ENCODE peak calls at places on chromosomes 4 and X, in six cellular contexts. E, K, F, V, X and R are unnamed samples.

GRCh38 chr4:6308890-6309643 is 39.4 kb downstream of the WFS1 start:
- DNase-seq in K (no peak), E (no peak), V (no peak), X (peak), F (peak), R (peak)

GRCh38 chrX:107699611-107700010 is 71.3 kb downstream of the PRPS1 start:
- DNase-seq in K (no peak), X (no peak), E (no peak), F (no peak), V (no peak), R (no peak)

GRCh38 chrX:16445166-16445752 is 204.7 kb upstream of the S100G start:
- DNase-seq in E (peak), F (peak), X (peak), V (peak), K (no peak), R (peak)

GRCh38 chr4:76526585-76526990 is 91.6 kb downstream of the SHROOM3 start:
- DNase-seq in X (peak), K (no peak), V (no peak), E (no peak), F (no peak), R (peak)

GRCh38 chr4:155077860-155078259 is 130.6 kb upstream of the NPY2R start:
- DNase-seq in K (no peak), V (no peak), F (no peak), X (no peak), E (no peak), R (no peak)

GRCh38 chr4:20506827-20507226 is 193.4 kb upstream of the PACRGL start:
- DNase-seq in X (no peak), V (no peak), F (peak), E (peak), K (no peak), R (no peak)

GRCh38 chr4:89836031-89836777 is 757 bp downstream of the SNCA start:
- DNase-seq in F (peak), E (no peak), V (no peak), X (peak), K (no peak), R (no peak)

GRCh38 chr4:24923550-24923949 is 10.7 kb upstream of the CCDC149 start:
- DNase-seq in K (no peak), V (no peak), X (no peak), F (no peak), E (no peak), R (no peak)

GRCh38 chrX:110167952-110168451 is 149.9 kb downstream of the AMMECR1 start:
- DNase-seq in V (no peak), X (peak), F (no peak), K (no peak), E (no peak), R (no peak)

GRCh38 chrX:1451251-1451675 is 1.4 kb downstream of the ASMTL start:
- DNase-seq in K (no peak), E (no peak), F (no peak), V (no peak), X (no peak), R (no peak)

GRCh38 chrX:41543022-41543421 is 95.9 kb downstream of the NYX start:
- DNase-seq in F (no peak), K (no peak), X (no peak), V (no peak), E (no peak), R (no peak)

GRCh38 chr4:107863850-107864371 is 39.2 kb downstream of the SGMS2 start:
- DNase-seq in E (peak), V (peak), K (no peak), F (peak), X (peak), R (peak)

GRCh38 chr4:25107827-25108516 is 52.3 kb downstream of the SEPSECS start:
- DNase-seq in K (no peak), E (no peak), F (no peak), V (no peak), X (no peak), R (peak)

GRCh38 chr4:146237092-146237491 is 22.8 kb downstream of the REELD1 start:
- DNase-seq in X (no peak), F (no peak), K (no peak), E (no peak), V (peak), R (no peak)

GRCh38 chr4:74661427-74662171 is 132.7 kb downstream of the BTC start:
- DNase-seq in F (no peak), X (no peak), V (no peak), E (peak), K (no peak), R (no peak)

GRCh38 chr4:86015412-86016350 is 344.2 kb downstream of the MAPK10 start:
- DNase-seq in F (peak), X (no peak), V (no peak), E (no peak), K (no peak), R (no peak)

GRCh38 chr4:76821661-76822060 is 76.3 kb downstream of the SOWAHB start:
- DNase-seq in V (no peak), K (no peak), E (peak), X (no peak), F (no peak), R (no peak)

GRCh38 chrX:57587607-57588006 is 4.2 kb upstream of the ZXDB start:
- DNase-seq in X (no peak), E (no peak), F (no peak), V (no peak), K (no peak), R (no peak)

GRCh38 chr4:95431678-95432077 is 117.1 kb downstream of the UNC5C start:
- DNase-seq in K (no peak), E (no peak), F (no peak), V (no peak), X (no peak), R (no peak)

GRCh38 chrX:40952855-40953254 is 132.4 kb upstream of the USP9X start:
- DNase-seq in F (peak), X (no peak), E (peak), K (peak), V (no peak), R (no peak)

GRCh38 chr4:86848732-86849617 is at the start of gene SLC10A6:
- DNase-seq in E (no peak), K (no peak), X (peak), V (no peak), F (peak), R (no peak)

GRCh38 chr4:1235381-1236102 is 13.4 kb downstream of the CTBP1 start:
- DNase-seq in E (no peak), F (no peak), K (no peak), V (peak), X (no peak), R (no peak)

GRCh38 chr4:47519239-47519883 is 34.3 kb downstream of the ATP10D start:
- DNase-seq in K (peak), X (no peak), V (no peak), E (no peak), F (no peak), R (no peak)

GRCh38 chr4:98283219-98284199 is 22.3 kb downstream of the RAP1GDS1 start:
- DNase-seq in F (no peak), E (peak), X (no peak), K (no peak), V (no peak), R (no peak)

GRCh38 chrX:71930298-71930697 is 19.7 kb downstream of the NHSL2 start:
- DNase-seq in F (no peak), K (no peak), E (no peak), V (no peak), X (no peak), R (no peak)

GRCh38 chr4:177558995-177559394 is 116.8 kb upstream of the AGA start:
- DNase-seq in V (no peak), E (no peak), K (no peak), F (no peak), X (no peak), R (no peak)

GRCh38 chrX:84737471-84737871 is 235.2 kb upstream of the HDX start:
- DNase-seq in F (no peak), X (no peak), K (no peak), V (no peak), E (peak), R (no peak)

GRCh38 chrX:34900691-34901090 is 41.9 kb upstream of the FAM47B start:
- DNase-seq in X (no peak), K (no peak), F (no peak), E (peak), V (no peak), R (no peak)

GRCh38 chr4:169208090-169208455 is 62.7 kb downstream of the SH3RF1 start:
- DNase-seq in V (no peak), K (no peak), F (no peak), E (no peak), X (no peak), R (no peak)

GRCh38 chr4:151955721-151956340 is 195.0 kb upstream of the GATB start:
- DNase-seq in F (no peak), V (no peak), K (no peak), E (peak), X (no peak), R (no peak)

GRCh38 chrX:106680716-106681115 is 45.8 kb upstream of the RNF128 start:
- DNase-seq in X (no peak), K (no peak), E (no peak), F (no peak), V (no peak), R (no peak)

GRCh38 chr4:52052475-52052780 is 1.3 kb downstream of the SPATA18 start:
- DNase-seq in K (peak), V (no peak), X (no peak), F (peak), E (peak), R (no peak)

GRCh38 chr4:160375746-160376452 is 1273.0 kb downstream of the RAPGEF2 start:
- DNase-seq in F (no peak), E (no peak), X (no peak), K (no peak), V (no peak), R (no peak)

GRCh38 chr4:125187621-125188176 is 127.1 kb upstream of the FAT4 start:
- DNase-seq in E (peak), X (peak), V (no peak), F (peak), K (no peak), R (peak)

GRCh38 chrX:129545408-129545807 is 5.3 kb downstream of the OCRL start:
- DNase-seq in V (no peak), K (no peak), X (no peak), E (no peak), F (no peak), R (no peak)

GRCh38 chr4:38993683-38994082 is 38.5 kb downstream of the TMEM156 start:
- DNase-seq in E (no peak), F (no peak), V (no peak), X (no peak), K (no peak), R (no peak)

GRCh38 chrX:11137543-11138139 is 26.5 kb downstream of the HCCS start:
- DNase-seq in K (no peak), E (peak), X (no peak), V (no peak), F (peak), R (no peak)

GRCh38 chr4:140085062-140085622 is 68.8 kb downstream of the MAML3 start:
- DNase-seq in E (peak), F (no peak), X (no peak), K (no peak), V (no peak), R (no peak)

GRCh38 chr4:6956434-6957147 is 47.0 kb downstream of the TBC1D14 start:
- DNase-seq in X (no peak), E (no peak), F (no peak), K (no peak), V (no peak), R (peak)

GRCh38 chr4:26859762-26860156 is 882 bp upstream of the STIM2 start:
- DNase-seq in F (no peak), X (peak), K (no peak), V (no peak), E (no peak), R (no peak)

DNA sequence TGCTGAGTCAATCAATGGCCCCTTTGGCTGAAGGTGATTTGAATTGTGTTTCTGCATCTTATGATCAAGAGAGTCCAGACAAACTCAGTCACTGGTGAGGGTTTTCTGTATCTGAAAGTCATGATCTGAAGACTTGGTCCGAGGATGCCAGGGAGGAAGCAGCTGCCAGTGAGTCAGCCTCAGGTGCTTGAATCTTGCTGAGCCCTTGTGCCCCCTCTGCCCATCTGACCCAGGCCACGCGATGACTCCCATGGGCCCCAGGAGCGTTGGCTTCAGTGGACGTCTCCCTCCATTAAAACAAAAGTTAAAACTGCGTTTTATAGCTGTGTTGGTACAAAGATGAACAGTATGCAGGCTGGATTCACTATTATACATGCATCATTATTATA is 62.0 kb downstream of the HTRA3 start:
- DNase-seq in K (no peak), X (no peak), V (no peak), F (peak), E (no peak), R (peak)
- H3K27ac ChIP-seq in K (no peak), X (no peak), V (no peak), F (no peak), E (no peak), R (no peak)

GRCh38 chr4:110091426-110091825 is 107.0 kb downstream of the ELOVL6 start:
- DNase-seq in K (no peak), E (peak), F (peak), X (no peak), V (no peak), R (no peak)
- H3K4me3 ChIP-seq in K (no peak), E (peak), F (no peak), X (no peak), V (no peak), R (no peak)

GRCh38 chr4:2755821-2756690 is at the start of gene TNIP2:
- DNase-seq in F (peak), E (peak), X (peak), K (no peak), V (peak), R (peak)
- TF ChIP-seq POLR2A in F (peak), E (peak), X (no peak), K (peak), V (peak), R (no peak)

GRCh38 chr4:18533262-18533775 is 511.8 kb upstream of the LCORL start:
- DNase-seq in K (no peak), V (no peak), E (no peak), F (peak), X (no peak), R (no peak)
- H3K27ac ChIP-seq in K (no peak), V (no peak), E (no peak), F (peak), X (no peak), R (no peak)

GRCh38 chrX:103585421-103586313 is at the start of gene TCEAL4:
- DNase-seq in X (peak), V (peak), E (no peak), F (peak), K (no peak), R (peak)
- H3K4me3 ChIP-seq in X (peak), V (peak), E (peak), F (peak), K (peak), R (peak)

GRCh38 chr4:82746705-82747567 is 51.7 kb downstream of the SCD5 start:
- DNase-seq in E (no peak), K (no peak), X (no peak), V (no peak), F (no peak), R (no peak)
- TF ChIP-seq POLR2A in E (no peak), K (no peak), X (no peak), V (no peak), F (no peak), R (no peak)

GRCh38 chr4:111066447-111066846 is 443.6 kb upstream of the PITX2 start:
- DNase-seq in K (no peak), V (no peak), F (no peak), X (no peak), E (peak), R (no peak)

GRCh38 chr4:111064342-111064993 is 441.6 kb upstream of the PITX2 start:
- DNase-seq in V (no peak), E (peak), F (no peak), K (peak), X (no peak), R (no peak)

GRCh38 chr4:111070390-111070789 is 447.5 kb upstream of the PITX2 start:
- DNase-seq in K (no peak), X (no peak), F (no peak), E (no peak), V (no peak), R (no peak)

GRCh38 chr4:111066001-111066400 is 443.1 kb upstream of the PITX2 start:
- DNase-seq in F (no peak), X (no peak), V (no peak), E (peak), K (no peak), R (no peak)

GRCh38 chr4:111066887-111067286 is 444.0 kb upstream of the PITX2 start:
- DNase-seq in X (no peak), F (no peak), K (no peak), V (no peak), E (peak), R (no peak)
- H3K27ac ChIP-seq in X (no peak), F (no peak), K (no peak), V (no peak), E (no peak), R (no peak)

GRCh38 chr4:132123870-132124623 is 1025.0 kb upstream of the PCDH10 start:
- DNase-seq in E (peak), X (no peak), K (peak), F (peak), V (no peak), R (peak)
- H3K4me3 ChIP-seq in E (no peak), X (no peak), K (no peak), F (no peak), V (no peak), R (no peak)

DNA sequence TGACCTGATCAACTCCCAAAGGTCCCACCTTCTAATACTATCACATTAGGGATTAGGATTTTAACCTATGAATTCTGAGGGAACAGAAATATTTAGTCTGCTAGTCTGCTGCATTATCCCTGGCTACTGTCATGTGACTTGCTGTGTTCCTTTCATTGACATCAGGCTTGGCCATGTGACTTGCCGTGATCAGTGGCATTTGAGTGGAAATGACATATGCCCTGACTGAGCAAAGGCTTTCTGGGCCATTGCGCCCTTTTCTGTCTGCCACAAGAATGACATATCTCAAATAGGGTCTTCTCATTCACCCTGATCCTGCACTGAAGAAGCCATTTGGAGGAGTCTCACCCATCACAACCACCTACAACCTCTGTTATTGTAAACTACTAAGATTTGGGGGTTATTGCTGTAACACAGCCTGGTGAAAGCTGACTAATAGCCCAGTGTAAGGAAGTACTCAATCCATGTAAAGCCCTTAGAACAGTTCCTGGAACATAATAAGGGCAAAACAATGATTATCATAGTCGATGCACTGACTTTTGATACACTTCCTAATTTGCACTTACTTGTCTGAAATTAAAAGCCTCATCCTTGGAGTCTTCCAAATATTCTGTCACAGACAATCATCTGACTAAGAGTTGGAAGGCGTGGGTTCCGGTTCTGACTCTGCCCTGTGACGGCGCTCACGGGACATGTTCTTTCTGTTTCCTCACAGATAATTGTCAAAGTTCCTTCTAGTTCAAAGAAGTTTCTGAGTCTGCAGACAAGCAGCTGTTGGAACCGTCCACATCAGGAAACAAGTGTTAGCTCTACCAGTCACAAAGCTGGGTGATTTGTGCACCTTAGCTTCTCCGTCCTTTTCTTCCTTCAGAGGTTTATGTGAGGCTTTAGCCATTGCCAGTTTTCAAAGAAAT is 33.2 kb upstream of the RASGEF1B start:
- DNase-seq in V (peak), K (no peak), F (peak), X (peak), E (no peak), R (peak)
- TF ChIP-seq POLR2A in V (peak), K (no peak), F (no peak), X (no peak), E (no peak), R (no peak)